ENCODE peak calls at places on chromosome 11, in four cellular contexts. F is hypothalamus, A is GOT3, S is AG20443. G is an unnamed sample.

GRCh38 chr11:92845390-92846185 is 123.9 kb upstream of the MTNR1B start:
- DNase-seq in S (no peak), F (no peak), A (no peak), G (no peak)

GRCh38 chr11:12719221-12719620 is 45.0 kb downstream of the TEAD1 start:
- DNase-seq in A (no peak), S (peak), F (no peak), G (no peak)

GRCh38 chr11:47464479-47464878 is 15.5 kb upstream of the RAPSN start:
- DNase-seq in A (no peak), S (no peak), F (no peak), G (no peak)

GRCh38 chr11:129853508-129854228 is 38.0 kb downstream of the TMEM45B start:
- DNase-seq in F (no peak), A (no peak), S (no peak), G (no peak)

GRCh38 chr11:46916669-46917108 is 1.7 kb downstream of the LRP4 start:
- DNase-seq in F (no peak), S (peak), A (peak), G (no peak)

GRCh38 chr11:27282141-27282590 is 80.8 kb downstream of the CCDC34 start:
- DNase-seq in S (peak), F (no peak), A (peak), G (no peak)

GRCh38 chr11:131691558-131692041 is 321.2 kb downstream of the NTM start:
- DNase-seq in A (no peak), F (no peak), S (peak), G (no peak)

GRCh38 chr11:78351979-78352731 is 65.5 kb downstream of the GAB2 start:
- DNase-seq in S (no peak), F (no peak), A (no peak), G (no peak)

GRCh38 chr11:133082851-133083488 is 449.3 kb downstream of the OPCML start:
- DNase-seq in A (no peak), S (peak), F (peak), G (no peak)

GRCh38 chr11:782264-783174 is 5.2 kb upstream of the GATD1 start:
- DNase-seq in A (no peak), F (no peak), S (no peak), G (no peak)

GRCh38 chr11:63670738-63671321 is 346 bp downstream of the ATL3 start:
- DNase-seq in F (peak), S (peak), A (no peak), G (peak)

GRCh38 chr11:130449246-130449990 is 973 bp downstream of the ADAMTS15 start:
- DNase-seq in A (no peak), F (no peak), S (peak), G (no peak)

GRCh38 chr11:61111786-61112517 is 9.7 kb downstream of the CD5 start:
- DNase-seq in A (no peak), F (no peak), S (no peak), G (no peak)

GRCh38 chr11:55726715-55727324 is 46.4 kb upstream of the OR5D13 start:
- DNase-seq in S (no peak), F (no peak), A (no peak), G (no peak)